ENCODE peak calls at places on chromosomes 11 and 22, in eight cellular contexts. N is tibial nerve, A is lung, J is upper lobe of left lung, P is heart left ventricle, V is right lobe of liver, H is MM.1S, L is tibial artery. Z is an unnamed sample.

GRCh38 chr11:108775324-108775723 is 110.5 kb downstream of the DDX10 start:
- DNase-seq in A (no peak), V (no peak), H (no peak), L (no peak), N (no peak), J (no peak), P (no peak), Z (no peak)

GRCh38 chr22:31497148-31497938 is 1.0 kb downstream of the SFI1 start:
- DNase-seq in A (no peak), J (no peak), P (no peak), H (peak), L (no peak), N (no peak), V (no peak), Z (no peak)

GRCh38 chr11:100687630-100688395 is 725 bp downstream of the ARHGAP42 start:
- DNase-seq in P (peak), L (peak), A (peak), V (peak), H (peak), J (no peak), N (peak), Z (peak)

GRCh38 chr11:122745111-122745510 is 89.6 kb downstream of the UBASH3B start:
- DNase-seq in H (no peak), A (no peak), P (no peak), L (no peak), V (no peak), N (no peak), J (no peak), Z (no peak)

GRCh38 chr11:9691865-9692264 is 28.0 kb downstream of the SWAP70 start:
- DNase-seq in A (no peak), L (no peak), N (no peak), J (no peak), V (no peak), P (no peak), H (no peak), Z (no peak)

GRCh38 chr11:120401506-120401905 is 65.3 kb downstream of the ARHGEF12 start:
- DNase-seq in H (no peak), N (no peak), J (no peak), P (no peak), A (no peak), V (no peak), L (no peak), Z (no peak)

GRCh38 chr11:17148536-17148935 is 59.2 kb downstream of the PIK3C2A start:
- DNase-seq in A (no peak), J (no peak), P (no peak), N (no peak), H (no peak), L (no peak), V (no peak), Z (no peak)

GRCh38 chr11:35798423-35798822 is 135.8 kb downstream of the TRIM44 start:
- DNase-seq in H (no peak), L (no peak), V (no peak), J (no peak), A (no peak), P (no peak), N (no peak), Z (no peak)

GRCh38 chr22:37663521-37664140 is 5.1 kb downstream of the PDXP start:
- DNase-seq in L (no peak), V (no peak), P (no peak), J (no peak), A (no peak), N (no peak), H (no peak), Z (no peak)

GRCh38 chr11:65471410-65471762 is 27.5 kb upstream of the MALAT1 start:
- DNase-seq in H (no peak), P (peak), L (peak), J (no peak), V (no peak), N (no peak), A (peak), Z (peak)

GRCh38 chr11:36411202-36411640 is 98.9 kb downstream of the TRAF6 start:
- DNase-seq in J (no peak), P (peak), V (no peak), L (peak), N (no peak), H (no peak), A (peak), Z (no peak)

GRCh38 chr11:34890812-34891211 is 25.4 kb downstream of the APIP start:
- DNase-seq in N (no peak), V (no peak), L (no peak), H (peak), J (no peak), P (no peak), A (no peak), Z (no peak)

GRCh38 chr11:110134120-110134519 is 40.9 kb downstream of the ZC3H12C start:
- DNase-seq in P (no peak), N (no peak), J (no peak), A (no peak), L (no peak), H (no peak), V (no peak), Z (no peak)

GRCh38 chr22:26570126-26570525 is 19.8 kb downstream of the TPST2 start:
- DNase-seq in V (no peak), H (no peak), A (no peak), J (no peak), N (no peak), P (no peak), L (no peak), Z (no peak)

GRCh38 chr11:124812876-124813275 is 12.7 kb upstream of the MSANTD2 start:
- DNase-seq in J (no peak), L (no peak), H (no peak), N (no peak), V (no peak), P (no peak), A (no peak), Z (no peak)

GRCh38 chr22:44188986-44189630 is 8.4 kb downstream of the PARVG start:
- DNase-seq in N (no peak), V (peak), L (no peak), A (no peak), J (peak), P (no peak), H (no peak), Z (peak)

GRCh38 chr22:16594026-16594425 is 1.4 kb upstream of the CCT8L2 start:
- DNase-seq in V (no peak), A (no peak), N (no peak), J (no peak), H (no peak), L (no peak), P (no peak), Z (no peak)

GRCh38 chr11:10858505-10859360 is 880 bp upstream of the ZBED5 start:
- DNase-seq in N (peak), H (peak), L (peak), J (peak), A (peak), P (peak), V (peak), Z (peak)
- TF ChIP-seq CTCF in N (no peak), H (no peak), L (no peak), J (no peak), A (no peak), P (no peak), V (no peak), Z (no peak)

DNA sequence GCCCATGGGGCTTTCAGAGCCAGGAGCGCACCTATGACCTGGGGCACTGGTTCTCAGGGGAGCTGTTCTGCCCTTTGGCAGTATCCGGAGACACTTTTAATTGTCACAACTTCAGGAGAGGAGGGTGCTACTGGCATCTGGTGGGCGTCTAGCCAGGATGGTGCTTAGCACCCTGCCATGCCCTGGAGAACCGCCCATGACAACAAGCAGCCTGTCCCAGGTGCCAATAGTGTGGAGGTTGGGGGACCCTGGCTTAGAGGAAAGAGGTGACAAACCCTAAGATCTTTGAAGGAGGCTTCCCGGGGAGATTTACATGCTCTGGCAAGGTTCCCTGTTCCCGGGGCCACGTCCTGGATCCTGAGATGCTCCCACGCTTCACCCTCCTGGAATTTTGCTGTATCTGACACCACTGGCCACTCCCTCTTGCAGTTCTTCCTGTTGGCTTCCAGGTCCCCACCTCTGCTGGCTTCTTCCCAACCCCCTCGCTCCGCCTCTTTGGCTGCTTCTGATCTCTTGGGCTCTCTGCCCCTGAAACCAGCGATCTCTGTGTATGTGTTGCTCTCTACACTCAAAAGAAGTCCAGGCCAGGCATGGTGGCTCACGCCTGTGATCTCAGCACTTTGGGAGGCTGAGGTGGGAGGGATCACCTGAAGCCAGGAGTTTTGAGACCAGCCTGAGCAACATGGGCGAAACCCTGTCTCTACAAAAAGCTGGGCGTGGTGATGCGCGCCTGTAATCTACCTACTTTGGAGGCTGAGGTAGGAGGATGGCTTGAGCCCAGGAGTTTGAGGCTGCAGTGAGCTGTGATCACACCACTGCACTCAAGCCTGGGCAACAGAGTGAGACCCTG is 31.1 kb downstream of the FADS3 start:
- DNase-seq in J (no peak), V (peak), H (no peak), A (no peak), N (no peak), P (peak), L (no peak), Z (peak)
- H3K27ac ChIP-seq in J (no peak), V (no peak), H (no peak), A (peak), N (peak), P (peak), L (no peak), Z (no peak)

GRCh38 chr22:43110927-43111623 is 525 bp downstream of the BIK start:
- DNase-seq in H (peak), L (no peak), V (no peak), J (peak), N (no peak), A (peak), P (no peak), Z (peak)
- TF ChIP-seq CTCF in H (no peak), L (no peak), V (no peak), J (peak), N (no peak), A (no peak), P (no peak), Z (no peak)

GRCh38 chr11:119254239-119254638 is 48.1 kb downstream of the CBL start:
- DNase-seq in L (no peak), N (no peak), H (no peak), P (no peak), A (no peak), J (no peak), V (no peak), Z (no peak)

GRCh38 chr11:119248750-119249670 is 42.9 kb downstream of the CBL start:
- DNase-seq in H (peak), N (no peak), J (no peak), P (no peak), A (no peak), L (no peak), V (no peak), Z (no peak)

GRCh38 chr11:119251114-119251513 is 45.0 kb downstream of the CBL start:
- DNase-seq in L (no peak), N (no peak), P (no peak), J (no peak), H (no peak), A (no peak), V (no peak), Z (no peak)

DNA sequence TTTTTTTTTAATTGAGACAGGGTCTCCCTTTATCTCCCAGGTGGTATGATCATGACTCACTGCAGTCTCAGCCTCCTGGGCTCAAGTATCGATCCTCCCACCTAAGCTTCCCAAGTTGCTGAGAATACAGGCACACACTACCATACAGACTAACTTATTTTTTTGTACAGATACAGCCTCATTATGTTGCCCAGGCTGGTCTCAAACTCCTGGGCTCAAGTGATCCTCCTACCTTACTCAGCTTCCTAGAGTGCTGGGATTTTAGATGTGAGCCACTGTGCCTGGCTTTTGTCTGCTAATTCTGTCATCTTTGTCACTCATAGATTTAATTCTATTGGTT is 43.5 kb downstream of the CBL start:
- DNase-seq in A (no peak), V (no peak), N (no peak), H (no peak), P (no peak), J (no peak), L (no peak), Z (no peak)
- H3K27ac ChIP-seq in A (no peak), V (no peak), N (no peak), H (no peak), P (no peak), J (no peak), L (no peak), Z (no peak)

DNA sequence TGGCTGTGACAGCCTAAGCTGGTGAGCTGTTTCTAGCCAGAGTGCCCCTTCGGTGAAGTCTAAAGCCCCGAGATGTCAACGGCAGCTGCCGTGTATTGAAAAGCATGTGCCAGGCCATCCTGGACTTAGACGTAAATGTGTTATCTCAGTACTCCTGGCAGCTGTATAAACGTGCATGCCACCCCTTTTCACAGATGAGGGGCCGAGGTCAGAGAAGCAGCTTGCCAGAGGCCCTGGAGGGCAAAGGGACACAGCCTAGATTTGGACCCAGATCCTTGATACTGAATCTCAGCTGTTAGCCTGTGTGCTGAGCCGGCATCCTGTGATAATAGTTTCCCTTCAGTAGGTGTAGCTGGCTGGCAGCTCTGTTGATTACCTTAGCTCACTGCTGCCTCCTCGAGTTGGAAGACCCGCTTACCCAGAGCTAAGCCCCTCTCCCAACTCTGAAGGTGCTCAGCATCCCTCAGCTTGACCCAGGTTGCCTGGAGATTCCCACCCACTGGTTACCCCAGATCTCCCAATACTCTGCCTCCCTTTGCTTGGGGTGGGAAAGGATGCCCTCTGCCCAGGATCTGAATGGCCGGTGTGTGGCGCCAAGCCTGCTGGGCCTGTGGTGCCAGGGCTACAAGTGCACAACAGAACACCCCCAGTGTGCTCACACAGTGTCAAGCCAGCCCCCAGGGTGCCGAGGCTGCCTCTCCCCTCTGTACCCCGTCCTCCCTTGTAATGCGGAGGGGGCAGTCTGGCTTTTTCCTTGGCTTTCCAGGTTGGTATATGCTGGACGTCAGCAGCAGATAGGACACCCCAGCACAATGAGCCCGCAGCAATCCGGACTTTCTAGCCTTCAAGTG is 59.8 kb upstream of the WNT7B start:
- DNase-seq in P (no peak), H (peak), L (peak), V (no peak), N (no peak), J (no peak), A (no peak), Z (peak)
- TF ChIP-seq CTCF in P (no peak), H (peak), L (no peak), V (peak), N (no peak), J (peak), A (no peak), Z (no peak)

GRCh38 chr11:94768602-94769511 is 701 bp downstream of the AMOTL1 start:
- DNase-seq in J (peak), A (peak), H (peak), P (peak), L (peak), V (peak), N (peak), Z (no peak)
- H3K27ac ChIP-seq in J (peak), A (peak), H (peak), P (peak), L (peak), V (peak), N (peak), Z (peak)

GRCh38 chr11:31110825-31111224 is 258.7 kb downstream of the DCDC1 start:
- DNase-seq in A (no peak), L (no peak), V (no peak), N (no peak), P (no peak), H (no peak), J (no peak), Z (no peak)

GRCh38 chr11:31106326-31106725 is 263.2 kb downstream of the DCDC1 start:
- DNase-seq in N (no peak), V (no peak), P (no peak), H (no peak), L (no peak), A (no peak), J (no peak), Z (no peak)

GRCh38 chr11:31109446-31109845 is 260.1 kb downstream of the DCDC1 start:
- DNase-seq in H (no peak), P (no peak), L (no peak), A (no peak), V (no peak), N (no peak), J (no peak), Z (no peak)

GRCh38 chr11:31102875-31103274 is 266.7 kb downstream of the DCDC1 start:
- DNase-seq in N (no peak), L (no peak), P (no peak), V (no peak), J (no peak), H (no peak), A (no peak), Z (no peak)

DNA sequence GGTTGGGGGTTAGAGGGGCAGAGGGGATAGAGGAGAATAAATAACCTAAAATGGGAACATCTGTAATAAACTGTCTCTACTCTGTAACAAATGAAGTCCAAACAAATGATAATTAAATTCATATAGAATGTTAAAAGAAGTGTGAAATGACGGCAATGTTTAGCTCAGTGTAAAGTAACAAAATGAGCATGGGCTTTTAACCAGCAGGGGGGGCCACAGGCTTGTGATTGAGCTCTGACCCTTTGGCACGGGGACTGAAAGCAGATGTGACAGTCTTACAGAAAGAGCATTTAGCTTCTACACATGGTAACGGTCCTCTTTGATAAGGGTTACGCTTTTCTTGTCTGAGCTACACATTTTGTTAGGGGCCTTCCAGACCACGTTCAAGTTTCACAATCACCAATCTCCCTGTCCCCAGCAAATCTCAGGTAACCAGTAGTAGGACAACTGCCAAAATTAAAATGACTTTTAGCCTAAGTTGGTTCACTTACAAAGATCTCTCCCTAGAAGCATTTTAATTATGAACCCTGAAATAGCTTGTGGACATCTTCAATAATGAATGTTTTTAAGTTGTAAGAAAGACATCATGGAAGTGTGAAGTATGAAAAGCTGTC is 262.5 kb downstream of the DCDC1 start:
- DNase-seq in P (peak), J (no peak), N (peak), V (peak), L (peak), H (peak), A (peak), Z (no peak)
- TF ChIP-seq CTCF in P (peak), J (peak), N (peak), V (peak), L (peak), H (peak), A (peak), Z (peak)

DNA sequence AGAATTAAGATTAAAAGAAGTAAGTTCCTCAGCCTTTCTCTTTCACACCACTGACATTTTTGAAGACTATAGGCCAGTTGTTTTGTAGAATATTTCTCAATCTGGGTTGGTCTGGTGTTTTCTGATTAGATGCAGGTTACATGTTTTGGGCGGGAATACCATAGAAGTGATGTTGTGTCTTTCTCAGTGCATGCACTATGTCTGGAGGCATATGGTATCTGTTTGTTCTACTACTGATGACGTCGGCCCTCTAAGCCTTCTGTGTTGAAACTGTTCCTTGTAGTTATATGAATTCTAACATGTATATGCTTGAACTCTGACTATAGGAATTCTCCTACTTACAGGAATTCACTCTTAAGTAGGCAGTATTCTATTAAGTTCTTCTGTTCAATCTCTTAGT is 21.6 kb downstream of the ZFTA start:
- DNase-seq in N (no peak), J (no peak), L (no peak), A (no peak), V (no peak), P (no peak), H (no peak), Z (no peak)
- H3K27ac ChIP-seq in N (no peak), J (no peak), L (no peak), A (no peak), V (no peak), P (no peak), H (no peak), Z (no peak)